ENCODE peak calls at places on chromosome 21, in nine cellular contexts. L is neural progenitor cell, W is heart left ventricle, U is OCI-LY7, Z is fibroblast of lung, N is fibroblast of the aortic adventitia, T is brain microvascular endothelial cell, B is MM.1S, Q is fibroblast of pulmonary artery. G is an unnamed sample.

GRCh38 chr21:45310446-45310845 is 22.8 kb upstream of the POFUT2 start:
- DNase-seq in Z (no peak), N (no peak), W (no peak), L (no peak), T (no peak), Q (no peak), U (no peak), B (no peak), G (no peak)

GRCh38 chr21:35796834-35797233 is 263.5 kb downstream of the SETD4 start:
- DNase-seq in W (no peak), Z (peak; percentile 59), B (no peak), L (no peak), T (no peak), N (peak; percentile 24), Q (peak; percentile 9), U (no peak), G (peak; percentile 7)

GRCh38 chr21:46060596-46061061 is 37.3 kb upstream of the COL6A2 start:
- DNase-seq in Z (peak; percentile 99), Q (peak; percentile 98), B (no peak), L (no peak), N (peak; percentile 99), T (peak; percentile 99), W (peak; percentile 82), U (no peak), G (peak; percentile 98)

GRCh38 chr21:43343095-43343991 is 83.6 kb downstream of the SIK1 start:
- DNase-seq in T (no peak), B (no peak), N (no peak), Q (no peak), W (no peak), L (no peak), Z (no peak), U (no peak), G (no peak)

GRCh38 chr21:45091540-45092322 is 17.4 kb downstream of the ADARB1 start:
- DNase-seq in B (no peak), L (no peak), W (no peak), U (no peak), Q (no peak), Z (no peak), N (no peak), T (no peak), G (peak; percentile 27)

GRCh38 chr21:16304700-16305099 is 574.9 kb downstream of the USP25 start:
- DNase-seq in Q (no peak), W (no peak), L (no peak), T (no peak), U (no peak), B (no peak), N (peak; percentile 23), Z (no peak), G (no peak)

GRCh38 chr21:38258803-38259485 is 2.2 kb downstream of the KCNJ15 start:
- DNase-seq in N (peak; percentile 94), B (no peak), L (no peak), Z (peak; percentile 88), Q (peak; percentile 96), W (no peak), U (no peak), T (peak; percentile 69), G (peak; percentile 95)

GRCh38 chr21:46285761-46286667 is at the start of gene YBEY:
- DNase-seq in L (peak; percentile 96), Q (peak; percentile 94), T (peak; percentile 86), U (peak; percentile 92), Z (peak; percentile 93), B (peak; percentile 98), N (peak; percentile 87), W (peak; percentile 93), G (peak; percentile 93)

GRCh38 chr21:14383596-14384210 is 757 bp upstream of the HSPA13 start:
- DNase-seq in Z (peak; percentile 54), T (peak; percentile 1), B (peak; percentile 50), Q (peak; percentile 52), W (no peak), N (no peak), U (peak; percentile 44), L (no peak), G (peak; percentile 61)

GRCh38 chr21:38349111-38349746 is 92.4 kb downstream of the KCNJ15 start:
- DNase-seq in L (no peak), B (no peak), U (no peak), Q (peak; percentile 27), N (no peak), Z (no peak), W (no peak), T (peak; percentile 93), G (peak; percentile 5)

GRCh38 chr21:15688809-15689208 is 41.0 kb upstream of the USP25 start:
- DNase-seq in Z (peak; percentile 33), W (no peak), B (peak; percentile 66), L (no peak), Q (no peak), N (peak; percentile 7), U (no peak), T (no peak), G (no peak)

GRCh38 chr21:41664881-41665765 is 101.7 kb downstream of the RIPK4 start:
- DNase-seq in T (peak; percentile 68), W (no peak), Z (peak; percentile 50), N (peak; percentile 76), Q (peak; percentile 66), U (no peak), B (no peak), L (peak; percentile 40), G (peak; percentile 90)

GRCh38 chr21:41754481-41754891 is 12.4 kb downstream of the RIPK4 start:
- DNase-seq in N (no peak), Q (no peak), W (no peak), T (no peak), U (no peak), Z (no peak), L (peak; percentile 43), B (no peak), G (no peak)

GRCh38 chr21:30740462-30740861 is 6.6 kb downstream of the KRTAP21-2 start:
- DNase-seq in T (no peak), U (no peak), N (no peak), B (no peak), Q (no peak), L (no peak), Z (no peak), W (no peak), G (no peak)

GRCh38 chr21:16086121-16086520 is 356.3 kb downstream of the USP25 start:
- DNase-seq in B (no peak), W (no peak), N (no peak), L (no peak), Z (no peak), Q (no peak), U (no peak), T (no peak), G (no peak)

GRCh38 chr21:44800971-44801467 is 601 bp downstream of the UBE2G2 start:
- DNase-seq in N (peak; percentile 47), U (peak; percentile 68), Z (peak; percentile 23), Q (peak; percentile 35), T (no peak), W (no peak), L (peak; percentile 60), B (peak; percentile 84), G (peak; percentile 31)

GRCh38 chr21:26845066-26845749 is at the start of gene ADAMTS1:
- DNase-seq in W (peak; percentile 93), L (peak; percentile 95), U (no peak), Z (peak; percentile 96), N (peak; percentile 96), Q (peak; percentile 91), B (peak; percentile 45), T (peak; percentile 75), G (peak; percentile 97)

GRCh38 chr21:29334717-29335428 is 36.2 kb downstream of the BACH1 start:
- DNase-seq in B (no peak), L (no peak), U (no peak), Z (peak; percentile 93), N (peak; percentile 67), W (no peak), Q (peak; percentile 69), T (peak; percentile 90), G (peak; percentile 91)
- TF ChIP-seq CTCF in B (no peak), L (no peak), U (no peak), Z (no peak), N (no peak), W (no peak), Q (no peak), T (peak; percentile 35), G (no peak)

DNA sequence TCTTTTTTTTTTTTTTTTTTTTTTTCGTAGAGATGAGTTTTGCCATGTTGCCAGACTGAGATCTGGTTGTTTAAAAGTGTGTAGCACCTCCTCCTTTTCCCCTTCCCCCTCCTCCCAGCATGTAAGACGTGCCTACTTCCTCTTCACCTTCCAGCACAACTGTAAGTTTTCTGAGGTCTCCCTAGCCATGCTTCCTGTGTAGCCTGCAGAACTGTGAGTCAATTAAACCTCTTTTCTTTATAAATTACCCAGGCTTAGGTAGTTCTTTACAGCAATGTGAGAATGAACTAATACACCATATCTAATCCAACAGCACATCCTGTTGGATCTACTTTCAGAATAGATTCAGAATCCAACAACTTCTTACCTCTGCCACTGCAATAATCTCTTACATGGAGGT is 111.1 kb downstream of the CLIC6 start:
- DNase-seq in L (no peak), Q (no peak), W (no peak), N (no peak), U (no peak), B (no peak), Z (no peak), T (no peak), G (no peak)
- H3K4me3 ChIP-seq in L (no peak overlapping the region), Q (no peak overlapping the region), W (no peak overlapping the region), N (no peak overlapping the region), U (no peak overlapping the region), B (no peak overlapping the region), Z (no peak overlapping the region), T (no peak overlapping the region), G (no peak overlapping the region)

DNA sequence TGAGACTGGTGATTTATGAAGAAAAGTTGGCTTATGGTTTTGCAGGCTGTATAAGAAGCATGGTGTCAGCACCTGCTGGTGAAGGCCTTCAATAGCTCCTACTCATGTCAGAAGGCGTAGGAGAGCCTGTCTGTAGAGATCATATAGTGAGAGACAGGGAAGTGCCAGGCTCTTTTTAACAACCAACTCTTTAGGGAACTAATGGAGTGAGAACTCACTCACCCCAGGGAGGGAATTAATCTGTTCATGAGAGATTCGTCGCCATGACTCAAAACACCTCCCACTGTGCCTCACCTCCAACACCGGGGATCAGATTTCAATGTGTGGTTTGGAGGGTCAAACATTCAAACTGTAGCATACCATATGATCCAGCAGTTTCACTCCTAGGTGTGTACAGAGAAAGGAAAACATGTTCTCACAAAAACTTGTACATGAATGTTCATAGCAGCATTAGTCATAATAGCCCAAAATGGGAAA is 72.6 kb downstream of the TTC3 start:
- DNase-seq in Z (no peak), L (peak; percentile 45), N (peak; percentile 7), W (no peak), B (no peak), U (no peak), Q (no peak), T (peak; percentile 66), G (peak; percentile 59)
- TF ChIP-seq CTCF in Z (no peak), L (no peak), N (no peak), W (no peak), B (no peak), U (no peak), Q (peak; percentile 1), T (no peak), G (no peak)

DNA sequence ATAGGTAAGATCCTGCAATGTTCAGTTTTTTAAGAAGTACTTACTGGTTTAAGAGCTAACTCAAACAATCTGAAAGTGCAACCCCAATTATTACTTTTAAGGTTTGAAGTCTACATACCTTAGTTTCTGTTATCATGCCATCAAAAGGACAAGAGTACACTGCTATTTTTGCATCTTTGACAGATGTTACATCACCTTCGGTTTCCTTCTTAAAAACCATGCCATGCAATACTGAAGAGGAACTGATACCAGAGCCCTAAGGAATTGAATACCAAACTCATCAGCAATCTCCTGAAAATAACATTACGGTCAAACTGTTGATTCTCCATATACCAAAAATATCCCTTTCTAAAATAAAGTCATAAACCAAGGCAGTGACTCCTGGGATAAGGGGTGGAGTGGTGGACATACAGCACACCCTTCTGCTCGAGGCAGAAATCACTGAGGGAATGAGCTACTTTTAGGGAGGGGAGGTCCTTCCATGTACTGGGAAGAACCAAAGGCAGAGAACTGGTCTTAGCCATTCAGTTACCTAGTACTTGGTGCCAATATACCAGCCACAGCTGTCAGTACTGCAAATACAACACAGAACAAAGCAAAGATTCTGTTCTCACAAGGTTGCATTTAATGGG is 8.5 kb downstream of the CCT8 start:
- DNase-seq in Q (no peak), B (peak; percentile 70), U (peak; percentile 18), L (no peak), N (no peak), W (no peak), Z (no peak), T (no peak), G (no peak)
- H3K4me3 ChIP-seq in Q (no peak overlapping the region), B (peak overlapping the region; percentile 22), U (no peak overlapping the region), L (no peak overlapping the region), N (no peak overlapping the region), W (no peak overlapping the region), Z (no peak overlapping the region), T (no peak overlapping the region), G (no peak overlapping the region)

G was measured in cardiac fibroblast.